ENCODE peak calls at places on chromosomes 11 and 22, in ten cellular contexts. B is CD4-positive, alpha-beta T cell; C is heart right ventricle; G is left lung; H is right lobe of liver; E is psoas muscle; O is CD8-positive, alpha-beta T cell; Y is SK-N-SH; F is dorsolateral prefrontal cortex; J is cardiac muscle cell. Z is an unnamed sample.

GRCh38 chr11:3107608-3108182 is 50.5 kb upstream of the CARS1 start:
- DNase-seq in B (no peak), Y (peak; percentile 42), G (peak; percentile 14), E (no peak), F (no peak), J (no peak), C (no peak), H (no peak), O (no peak), Z (no peak)

GRCh38 chr11:2435288-2436012 is 8.9 kb downstream of the TRPM5 start:
- DNase-seq in Y (no peak), G (peak; percentile 27), H (no peak), C (no peak), E (no peak), B (no peak), O (no peak), F (no peak), J (no peak), Z (no peak)

GRCh38 chr11:93100211-93100610 is 97.6 kb downstream of the SLC36A4 start:
- DNase-seq in B (no peak), H (no peak), G (no peak), C (no peak), F (no peak), Y (no peak), E (no peak), O (no peak), J (peak; percentile 29), Z (no peak)

GRCh38 chr11:34433899-34434298 is 4.8 kb upstream of the CAT start:
- DNase-seq in O (no peak), C (no peak), F (no peak), B (no peak), Y (no peak), G (no peak), J (no peak), H (no peak), E (no peak), Z (no peak)

GRCh38 chr22:46138058-46138797 is 12.1 kb upstream of the PPARA start:
- DNase-seq in E (no peak), C (peak; percentile 18), F (no peak), H (no peak), J (no peak), B (no peak), Y (no peak), O (no peak), G (no peak), Z (no peak)

GRCh38 chr11:64173616-64174355 is 7.9 kb upstream of the MACROD1 start:
- DNase-seq in C (no peak), J (no peak), F (no peak), B (no peak), O (no peak), Y (no peak), G (no peak), E (no peak), H (no peak), Z (no peak)

GRCh38 chr11:93875637-93876036 is 25.2 kb upstream of the VSTM5 start:
- DNase-seq in B (no peak), F (no peak), E (no peak), C (no peak), J (no peak), O (no peak), H (no peak), G (no peak), Y (no peak), Z (no peak)

GRCh38 chr22:24506802-24507438 is 11.8 kb downstream of the UPB1 start:
- DNase-seq in O (no peak), Y (no peak), G (no peak), H (no peak), E (no peak), C (no peak), B (no peak), J (no peak), F (no peak), Z (no peak)

GRCh38 chr11:117465236-117465997 is 137.8 kb downstream of the CEP164 start:
- DNase-seq in Y (no peak), E (no peak), O (no peak), B (no peak), J (no peak), H (no peak), C (no peak), G (no peak), F (no peak), Z (no peak)

GRCh38 chr11:117466966-117467365 is 139.3 kb downstream of the CEP164 start:
- DNase-seq in B (no peak), H (no peak), F (no peak), C (no peak), J (no peak), O (no peak), Y (no peak), G (no peak), E (no peak), Z (no peak)

GRCh38 chr11:117470576-117470975 is 142.9 kb downstream of the CEP164 start:
- DNase-seq in J (no peak), H (no peak), C (no peak), O (no peak), B (no peak), G (no peak), F (no peak), E (no peak), Y (no peak), Z (no peak)

GRCh38 chr11:117471776-117472175 is 144.1 kb downstream of the CEP164 start:
- DNase-seq in C (no peak), H (no peak), E (no peak), Y (no peak), O (no peak), F (no peak), B (no peak), G (no peak), J (no peak), Z (no peak)

DNA sequence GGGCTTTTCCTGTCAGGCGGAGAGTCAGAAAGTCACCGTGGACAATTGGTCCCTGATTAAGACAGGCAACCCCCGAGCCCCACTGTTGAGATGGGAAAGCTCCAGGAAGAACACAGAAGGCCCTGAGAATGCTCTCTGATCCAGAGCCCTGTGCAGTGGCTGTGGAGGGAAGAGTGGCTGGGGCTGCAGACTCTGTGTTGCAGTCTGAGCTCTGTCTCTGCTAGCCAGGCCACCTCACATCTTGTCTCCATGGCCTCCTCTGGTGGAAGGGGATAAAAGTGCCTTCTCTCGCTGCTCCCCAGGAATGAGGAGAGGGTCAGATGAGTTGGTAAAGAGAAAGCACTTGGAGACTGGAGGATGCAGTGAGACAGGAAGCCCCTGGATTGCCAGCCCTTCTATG is 141.2 kb downstream of the CEP164 start:
- DNase-seq in J (no peak), O (no peak), H (no peak), F (no peak), E (no peak), C (no peak), Y (no peak), G (no peak), B (no peak), Z (no peak)
- TF ChIP-seq CTCF in J (no peak), O (no peak), H (no peak), F (no peak), E (no peak), C (no peak), Y (no peak), G (no peak), B (no peak), Z (no peak)

GRCh38 chr11:119714590-119714989 is 14.4 kb downstream of the NECTIN1 start:
- DNase-seq in G (no peak), H (no peak), Y (no peak), B (no peak), F (no peak), J (no peak), C (no peak), E (no peak), O (no peak), Z (no peak)

GRCh38 chr11:119714189-119714588 is 14.8 kb downstream of the NECTIN1 start:
- DNase-seq in E (no peak), B (no peak), Y (no peak), H (no peak), C (no peak), F (no peak), O (no peak), G (no peak), J (no peak), Z (no peak)

GRCh38 chr11:119713361-119714040 is 15.5 kb downstream of the NECTIN1 start:
- DNase-seq in F (no peak), Y (no peak), O (no peak), B (no peak), H (no peak), J (no peak), G (no peak), E (no peak), C (no peak), Z (no peak)

GRCh38 chr11:119717839-119718534 is 11.0 kb downstream of the NECTIN1 start:
- DNase-seq in Y (peak; percentile 60), O (no peak), F (no peak), E (no peak), H (no peak), G (no peak), C (no peak), B (no peak), J (no peak), Z (no peak)

GRCh38 chr11:119716475-119717057 is 12.4 kb downstream of the NECTIN1 start:
- DNase-seq in Y (no peak), E (no peak), O (no peak), G (no peak), H (no peak), C (no peak), F (no peak), B (no peak), J (no peak), Z (no peak)
- TF ChIP-seq CTCF in Y (no peak), E (no peak), O (no peak), G (no peak), H (no peak), C (no peak), F (no peak), B (no peak), J (no peak), Z (no peak)

GRCh38 chr11:60251485-60252207 is 8.7 kb upstream of the MS4A4E start:
- DNase-seq in G (no peak), B (no peak), E (no peak), Y (peak; percentile 2), J (peak; percentile 14), C (no peak), F (no peak), O (no peak), H (no peak), Z (peak; percentile 14)
- TF ChIP-seq CTCF in G (no peak), B (peak; percentile 55), E (peak; percentile 47), Y (peak; percentile 58), J (peak; percentile 17), C (peak; percentile 73), F (peak; percentile 49), O (peak; percentile 51), H (no peak), Z (peak; percentile 64)

GRCh38 chr22:31612891-31613285 is 49.1 kb downstream of the PISD start:
- DNase-seq in H (no peak), C (no peak), F (no peak), G (no peak), E (no peak), J (no peak), Y (no peak), B (no peak), O (no peak), Z (no peak)

GRCh38 chr22:31610611-31611010 is 51.4 kb downstream of the PISD start:
- DNase-seq in E (no peak), J (no peak), C (no peak), F (no peak), G (no peak), B (no peak), O (no peak), H (no peak), Y (no peak), Z (no peak)

GRCh38 chr22:31609716-31610115 is 52.3 kb downstream of the PISD start:
- DNase-seq in B (no peak), H (no peak), G (no peak), Y (no peak), J (no peak), C (no peak), E (no peak), F (no peak), O (no peak), Z (no peak)

GRCh38 chr22:31613286-31613903 is 48.6 kb downstream of the PISD start:
- DNase-seq in H (no peak), C (no peak), Y (no peak), E (no peak), J (no peak), G (no peak), F (no peak), B (no peak), O (no peak), Z (no peak)

DNA sequence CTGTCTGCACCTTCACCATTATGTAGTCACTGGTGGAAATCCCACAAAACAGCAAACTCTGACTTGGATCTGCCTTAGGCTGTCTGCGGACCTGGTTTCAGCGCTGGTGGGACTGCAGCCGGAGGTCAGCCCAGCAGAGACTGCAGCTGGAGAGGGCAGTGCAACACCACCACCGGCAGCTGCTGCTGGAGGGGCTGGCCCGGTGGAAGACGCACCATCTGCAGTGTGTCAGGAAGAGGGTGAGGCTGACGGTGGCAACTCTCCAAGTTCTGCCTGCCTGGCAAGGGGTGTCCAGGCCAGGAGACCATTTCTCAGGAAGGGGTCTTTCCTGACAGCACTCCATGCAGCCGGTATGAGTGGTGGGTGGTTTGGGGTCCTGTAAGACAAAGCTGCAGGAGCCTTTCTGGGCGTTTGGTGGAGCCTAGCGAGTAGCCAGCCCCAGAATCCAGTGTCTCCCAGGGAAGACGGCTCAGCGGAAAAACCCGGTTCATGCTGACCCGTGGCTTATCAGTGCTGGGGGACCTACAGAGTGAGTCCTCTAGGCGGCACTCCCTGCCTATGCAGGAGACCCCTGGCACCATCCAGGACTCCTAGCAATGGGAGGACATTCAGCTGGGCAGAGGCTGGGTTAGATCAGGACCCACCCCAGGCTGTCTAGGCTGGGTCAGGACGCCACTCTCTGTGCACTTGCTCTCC is 50.8 kb downstream of the PISD start:
- DNase-seq in C (no peak), H (no peak), J (peak; percentile 70), B (no peak), O (no peak), F (no peak), E (no peak), Y (peak; percentile 74), G (no peak), Z (no peak)
- TF ChIP-seq CTCF in C (no peak), H (no peak), J (peak; percentile 5), B (no peak), O (no peak), F (no peak), E (no peak), Y (no peak), G (no peak), Z (no peak)

Z was measured in neural crest cell.